ENCODE peak calls at places on chromosomes 11 and 22, in eight cellular contexts. J is body of pancreas, Z is breast epithelium, I is BE2C, H is lower lobe of right lung, U is sigmoid colon, V is SK-N-SH, L is hepatocyte. Q is an unnamed sample. For H3K9me3 and H3K4me1, the result is how much of the 10 kb centered on the place peaks cover.

GRCh38 chr11:2086239-2087040 is 52.7 kb downstream of the IGF2 start:
- DNase-seq in J (no peak), Z (peak), I (no peak), H (peak), U (peak), V (no peak), L (no peak), Q (no peak)

GRCh38 chr11:108239076-108239475 is 16.2 kb downstream of the ATM start:
- DNase-seq in J (no peak), Z (no peak), I (no peak), H (no peak), U (no peak), V (no peak), L (no peak), Q (no peak)

GRCh38 chr11:95095858-95096587 is 6.4 kb downstream of the ENDOD1 start:
- DNase-seq in J (no peak), Z (no peak), I (no peak), H (no peak), U (no peak), V (no peak), L (no peak), Q (no peak)

GRCh38 chr22:19962246-19962908 is 20.8 kb upstream of the TXNRD2 start:
- DNase-seq in J (peak), Z (peak), I (peak), H (peak), U (peak), V (peak), L (peak), Q (peak)

GRCh38 chr22:17172172-17172833 is 13.2 kb upstream of the HDHD5 start:
- DNase-seq in J (peak), Z (no peak), I (no peak), H (peak), U (peak), V (peak), L (peak), Q (peak)

GRCh38 chr11:109046284-109046992 is 375.6 kb upstream of the C11orf87 start:
- DNase-seq in J (no peak), Z (no peak), I (peak), H (no peak), U (no peak), V (no peak), L (no peak), Q (no peak)

GRCh38 chr22:37647928-37648327 is 8.5 kb downstream of the SH3BP1 start:
- DNase-seq in J (peak), Z (no peak), I (no peak), H (no peak), U (no peak), V (peak), L (no peak), Q (peak)

GRCh38 chr22:36546092-36546804 is 17.3 kb upstream of the EIF3D start:
- DNase-seq in J (peak), Z (no peak), I (peak), H (no peak), U (no peak), V (peak), L (peak), Q (peak)

GRCh38 chr11:71425851-71426250 is 22.3 kb downstream of the DHCR7 start:
- DNase-seq in J (no peak), Z (peak), I (no peak), H (no peak), U (no peak), V (no peak), L (no peak), Q (no peak)

GRCh38 chr22:45503816-45504702 is 1.4 kb downstream of the FBLN1 start:
- DNase-seq in J (no peak), Z (no peak), I (no peak), H (peak), U (no peak), V (peak), L (peak), Q (no peak)

GRCh38 chr22:44567846-44568493 is 69.9 kb upstream of the RTL6 start:
- DNase-seq in J (peak), Z (no peak), I (peak), H (peak), U (peak), V (no peak), L (peak), Q (peak)

GRCh38 chr22:29443861-29444431 is 5.6 kb downstream of the RFPL1 start:
- DNase-seq in J (no peak), Z (no peak), I (no peak), H (no peak), U (no peak), V (no peak), L (no peak), Q (no peak)

GRCh38 chr11:1392111-1392510 is 2.4 kb downstream of the BRSK2 start:
- DNase-seq in J (peak), Z (no peak), I (no peak), H (no peak), U (no peak), V (peak), L (no peak), Q (no peak)

GRCh38 chr11:18802381-18803257 is 11.0 kb upstream of the PTPN5 start:
- DNase-seq in J (peak), Z (peak), I (peak), H (no peak), U (no peak), V (peak), L (peak), Q (peak)

GRCh38 chr11:131326829-131327228 is 43.6 kb upstream of the NTM start:
- DNase-seq in J (no peak), Z (no peak), I (no peak), H (no peak), U (no peak), V (no peak), L (no peak), Q (no peak)

GRCh38 chr11:66157182-66157864 is 87.3 kb downstream of the PACS1 start:
- DNase-seq in J (no peak), Z (no peak), I (no peak), H (no peak), U (no peak), V (no peak), L (no peak), Q (no peak)

GRCh38 chr11:60918941-60919275 is 5.0 kb downstream of the TMEM109 start:
- DNase-seq in J (no peak), Z (no peak), I (no peak), H (no peak), U (no peak), V (no peak), L (no peak), Q (no peak)

GRCh38 chr11:56624661-56625110 is 10.0 kb upstream of the OR5M1 start:
- DNase-seq in J (no peak), Z (no peak), I (peak), H (no peak), U (no peak), V (peak), L (peak), Q (peak)

GRCh38 chr11:11383995-11384394 is 30.9 kb upstream of the CSNK2A3 start:
- DNase-seq in J (no peak), Z (no peak), I (no peak), H (no peak), U (no peak), V (no peak), L (no peak), Q (no peak)

GRCh38 chr11:83035070-83035854 is 36.4 kb downstream of the RAB30 start:
- DNase-seq in J (no peak), Z (no peak), I (no peak), H (no peak), U (no peak), V (no peak), L (no peak), Q (no peak)

GRCh38 chr22:36253523-36254490 is 874 bp downstream of the APOL1 start:
- DNase-seq in J (no peak), Z (no peak), I (no peak), H (no peak), U (peak), V (peak), L (no peak), Q (peak)

GRCh38 chr22:45229181-45229580 is 11.5 kb downstream of the KIAA0930 start:
- DNase-seq in J (no peak), Z (no peak), I (no peak), H (no peak), U (no peak), V (no peak), L (no peak), Q (no peak)

GRCh38 chr11:120197254-120197891 is 13.5 kb upstream of the OAF start:
- DNase-seq in J (no peak), Z (no peak), I (no peak), H (no peak), U (no peak), V (peak), L (peak), Q (no peak)

GRCh38 chr11:67432655-67433349 is 4.5 kb downstream of the RPS6KB2 start:
- DNase-seq in J (no peak), Z (no peak), I (no peak), H (no peak), U (no peak), V (no peak), L (no peak), Q (no peak)

GRCh38 chr11:105265859-105266258 is 126.3 kb upstream of the CARD18 start:
- DNase-seq in J (no peak), Z (no peak), I (no peak), H (no peak), U (no peak), V (no peak), L (no peak), Q (no peak)

GRCh38 chr11:45722144-45722543 is 56.7 kb upstream of the CHST1 start:
- DNase-seq in J (no peak), Z (no peak), I (no peak), H (no peak), U (no peak), V (no peak), L (no peak), Q (no peak)

GRCh38 chr11:70952171-70952570 is 300.2 kb downstream of the SHANK2 start:
- DNase-seq in J (no peak), Z (peak), I (no peak), H (no peak), U (no peak), V (no peak), L (no peak), Q (no peak)

GRCh38 chr11:83044958-83045712 is 26.6 kb downstream of the RAB30 start:
- DNase-seq in J (no peak), Z (no peak), I (no peak), H (no peak), U (no peak), V (no peak), L (no peak), Q (no peak)

GRCh38 chr22:47375621-47376321 is 613.3 kb downstream of the TBC1D22A start:
- DNase-seq in J (no peak), Z (no peak), I (no peak), H (peak), U (peak), V (no peak), L (no peak), Q (no peak)

GRCh38 chr22:47379037-47379436 is 616.6 kb downstream of the TBC1D22A start:
- DNase-seq in J (no peak), Z (no peak), I (no peak), H (peak), U (no peak), V (no peak), L (no peak), Q (no peak)

GRCh38 chr22:47376322-47376700 is 613.9 kb downstream of the TBC1D22A start:
- DNase-seq in J (no peak), Z (no peak), I (no peak), H (peak), U (peak), V (no peak), L (no peak), Q (no peak)

GRCh38 chr22:47376901-47377520 is 614.6 kb downstream of the TBC1D22A start:
- DNase-seq in J (no peak), Z (no peak), I (no peak), H (peak), U (no peak), V (no peak), L (no peak), Q (no peak)

GRCh38 chr22:47377926-47378560 is 615.6 kb downstream of the TBC1D22A start:
- DNase-seq in J (no peak), Z (no peak), I (no peak), H (no peak), U (peak), V (no peak), L (no peak), Q (no peak)
- H3K9me3 ChIP-seq in J (under half), Z (under half), I (under half), H (under half), U (under half), V (under half), L (under half), Q (under half)

DNA sequence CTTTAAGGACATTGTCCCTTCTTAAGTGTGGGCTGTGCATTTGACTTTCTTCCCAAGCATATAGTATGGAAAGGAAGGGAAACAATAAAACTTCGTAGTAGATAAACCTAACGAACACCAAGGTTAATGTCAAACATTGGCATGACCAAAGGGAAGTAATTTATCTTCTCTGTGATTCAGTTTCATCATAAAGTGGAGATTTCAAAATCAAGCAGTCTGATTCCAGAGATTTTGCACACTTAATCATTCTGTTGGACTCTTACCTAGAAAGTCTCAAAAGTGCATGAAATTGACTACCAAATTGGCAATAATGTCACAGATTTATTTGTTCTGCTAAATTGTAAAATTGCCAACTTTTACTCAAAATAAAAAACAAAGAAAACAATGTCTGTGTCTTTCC is 559.7 kb downstream of the JRKL start:
- DNase-seq in J (no peak), Z (no peak), I (no peak), H (no peak), U (no peak), V (no peak), L (no peak), Q (no peak)
- H3K4me1 ChIP-seq in J (under half), Z (under half), I (under half), H (under half), U (under half), V (under half), L (under half), Q (under half)

DNA sequence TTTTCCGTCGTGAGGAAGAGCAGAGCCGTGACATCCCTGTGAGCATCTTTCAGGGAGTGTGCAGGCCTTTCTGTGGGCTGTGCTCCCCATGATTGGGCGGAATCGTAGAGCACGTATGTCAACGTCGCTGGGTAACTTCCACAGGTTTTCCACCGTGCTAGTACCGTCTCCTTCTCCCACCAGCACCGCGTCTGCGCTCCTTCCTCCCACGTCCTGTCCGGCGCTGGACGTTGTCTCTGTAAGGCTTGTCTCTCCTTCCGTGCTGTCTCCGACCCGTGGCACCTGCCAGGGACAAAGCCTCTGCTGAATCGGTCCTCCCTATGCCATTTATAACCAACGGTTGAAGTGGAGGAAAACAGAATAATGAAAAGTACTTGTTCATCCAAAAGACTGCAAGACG is 386.7 kb downstream of the BRD1 start:
- DNase-seq in J (no peak), Z (no peak), I (no peak), H (no peak), U (no peak), V (no peak), L (no peak), Q (no peak)
- H3K9me3 ChIP-seq in J (under half), Z (under half), I (under half), H (under half), U (under half), V (under half), L (under half), Q (under half)

GRCh38 chr11:96335389-96335788 is 7.6 kb downstream of the MAML2 start:
- DNase-seq in J (no peak), Z (no peak), I (no peak), H (no peak), U (no peak), V (no peak), L (no peak), Q (no peak)
- H3K4me1 ChIP-seq in J (under half), Z (under half), I (under half), H (half or more), U (half or more), V (under half), L (half or more), Q (under half)

GRCh38 chr11:74357449-74357848 is 40.8 kb downstream of the PGM2L1 start:
- DNase-seq in J (no peak), Z (no peak), I (no peak), H (no peak), U (no peak), V (no peak), L (no peak), Q (no peak)
- H3K9me3 ChIP-seq in J (under half), Z (under half), I (under half), H (under half), U (under half), V (under half), L (under half), Q (under half)

DNA sequence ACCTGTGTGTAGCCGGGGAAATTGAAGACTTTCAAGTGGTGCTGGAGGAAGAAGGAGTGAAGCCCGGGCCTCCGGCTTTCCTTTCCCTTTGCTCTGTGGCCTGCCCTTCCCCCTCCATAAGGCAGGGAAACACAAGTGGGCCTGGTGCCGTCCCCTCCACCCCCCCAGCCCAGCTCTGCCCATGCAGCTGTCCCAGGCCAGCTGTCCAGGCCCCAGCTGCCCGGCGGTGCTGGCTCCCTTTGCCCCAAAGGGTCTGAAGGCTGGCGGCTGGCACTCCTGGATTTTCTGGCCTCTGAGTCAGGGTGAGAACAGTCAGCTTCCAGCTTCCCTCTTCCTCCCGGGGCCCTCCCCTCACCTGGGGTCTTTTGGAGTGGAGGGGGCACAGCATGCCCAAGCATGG is 27.7 kb downstream of the CD82 start:
- DNase-seq in J (no peak), Z (no peak), I (no peak), H (no peak), U (peak), V (peak), L (no peak), Q (no peak)
- H3K4me1 ChIP-seq in J (under half), Z (under half), I (under half), H (half or more), U (half or more), V (under half), L (under half), Q (under half)